ENCODE peak calls at places on chromosomes 7 and 10, in eight cellular contexts. R, C, N, X, Q, U, J and T are unnamed samples. For H3K27me3, the result is how much of the 10 kb centered on the place peaks cover.

GRCh38 chr10:126663328-126663727 is 7.2 kb downstream of the C10orf90 start:
- DNase-seq in R (peak), C (no peak), N (no peak), X (no peak), Q (peak), U (peak), J (peak), T (peak)

GRCh38 chr7:42476255-42476654 is 239.2 kb upstream of the GLI3 start:
- DNase-seq in R (no peak), C (no peak), N (no peak), X (no peak), Q (no peak), U (no peak), J (no peak), T (no peak)

GRCh38 chr7:47067215-47067614 is 514.7 kb downstream of the TNS3 start:
- DNase-seq in R (no peak), C (no peak), N (no peak), X (no peak), Q (no peak), U (no peak), J (no peak), T (no peak)

GRCh38 chr10:95245425-95246055 is 45.3 kb downstream of the PDLIM1 start:
- DNase-seq in R (no peak), C (no peak), N (no peak), X (no peak), Q (no peak), U (no peak), J (no peak), T (no peak)

GRCh38 chr10:96310359-96310669 is 6.1 kb downstream of the DNTT start:
- DNase-seq in R (no peak), C (no peak), N (no peak), X (no peak), Q (no peak), U (no peak), J (no peak), T (no peak)

GRCh38 chr7:101733713-101734475 is 83.5 kb upstream of the CUX1 start:
- DNase-seq in R (no peak), C (no peak), N (no peak), X (peak), Q (no peak), U (peak), J (peak), T (peak)

GRCh38 chr7:99244942-99245341 is 27.7 kb upstream of the MYH16 start:
- DNase-seq in R (no peak), C (no peak), N (no peak), X (no peak), Q (no peak), U (no peak), J (no peak), T (peak)

GRCh38 chr10:91418417-91418816 is 8.3 kb downstream of the HECTD2 start:
- DNase-seq in R (no peak), C (no peak), N (no peak), X (no peak), Q (no peak), U (no peak), J (no peak), T (no peak)

GRCh38 chr10:45547207-45547606 is 125.4 kb downstream of the ZFAND4 start:
- DNase-seq in R (no peak), C (no peak), N (no peak), X (no peak), Q (no peak), U (no peak), J (no peak), T (no peak)

GRCh38 chr10:61847087-61847486 is 54.4 kb upstream of the ARID5B start:
- DNase-seq in R (no peak), C (no peak), N (no peak), X (no peak), Q (no peak), U (no peak), J (no peak), T (no peak)

GRCh38 chr7:99000904-99001442 is 122.6 kb downstream of the TRRAP start:
- DNase-seq in R (no peak), C (no peak), N (no peak), X (no peak), Q (no peak), U (no peak), J (no peak), T (no peak)

GRCh38 chr7:155228459-155228845 is 69.2 kb upstream of the INSIG1 start:
- DNase-seq in R (no peak), C (no peak), N (peak), X (peak), Q (no peak), U (no peak), J (no peak), T (peak)

GRCh38 chr10:121098231-121098630 is 247.1 kb downstream of the WDR11 start:
- DNase-seq in R (no peak), C (no peak), N (no peak), X (no peak), Q (no peak), U (no peak), J (no peak), T (no peak)

GRCh38 chr10:24872790-24873182 is 79.6 kb downstream of the PRTFDC1 start:
- DNase-seq in R (no peak), C (no peak), N (no peak), X (no peak), Q (no peak), U (no peak), J (no peak), T (no peak)

GRCh38 chr10:4120454-4120853 is 335.4 kb upstream of the KLF6 start:
- DNase-seq in R (no peak), C (no peak), N (no peak), X (no peak), Q (no peak), U (no peak), J (no peak), T (no peak)

GRCh38 chr10:69360485-69361302 is 56.0 kb downstream of the TACR2 start:
- DNase-seq in R (no peak), C (no peak), N (peak), X (peak), Q (peak), U (peak), J (peak), T (peak)

GRCh38 chr10:116699783-116700150 is 42.6 kb downstream of the HSPA12A start:
- DNase-seq in R (no peak), C (no peak), N (no peak), X (no peak), Q (peak), U (no peak), J (peak), T (no peak)

GRCh38 chr10:129389194-129389593 is 77.8 kb upstream of the MGMT start:
- DNase-seq in R (no peak), C (no peak), N (no peak), X (no peak), Q (no peak), U (no peak), J (no peak), T (no peak)
- H3K27me3 ChIP-seq in R (under half), C (under half), N (under half), X (under half), Q (under half), U (under half), J (under half), T (under half)

DNA sequence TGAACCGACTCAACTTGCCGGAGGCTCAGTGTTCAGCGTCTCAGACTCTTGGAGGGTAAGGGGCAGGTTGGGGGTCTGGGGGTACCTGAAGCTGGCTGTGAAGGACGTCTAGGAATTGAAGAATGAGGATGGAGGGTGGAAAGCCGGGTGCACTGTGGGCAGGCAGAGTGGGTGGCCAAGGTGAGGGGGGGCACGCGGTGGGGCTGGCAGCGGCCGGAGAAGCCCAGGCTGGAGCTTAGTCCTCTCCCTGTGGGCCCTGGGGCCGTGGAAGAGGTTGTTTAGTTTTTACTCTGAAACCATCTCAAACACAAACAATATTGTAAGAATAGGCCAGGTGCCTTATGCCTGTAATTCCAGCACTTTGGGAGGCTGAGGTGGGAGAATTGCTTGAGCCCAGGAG is 83.4 kb downstream of the UNCX start:
- DNase-seq in R (no peak), C (no peak), N (no peak), X (peak), Q (peak), U (no peak), J (no peak), T (no peak)
- H3K27me3 ChIP-seq in R (under half), C (under half), N (under half), X (under half), Q (under half), U (under half), J (under half), T (under half)

GRCh38 chr10:71072146-71072819 is 140.1 kb upstream of the UNC5B start:
- DNase-seq in R (no peak), C (no peak), N (peak), X (peak), Q (no peak), U (no peak), J (no peak), T (no peak)
- H3K27me3 ChIP-seq in R (under half), C (under half), N (under half), X (under half), Q (under half), U (under half), J (under half), T (under half)

DNA sequence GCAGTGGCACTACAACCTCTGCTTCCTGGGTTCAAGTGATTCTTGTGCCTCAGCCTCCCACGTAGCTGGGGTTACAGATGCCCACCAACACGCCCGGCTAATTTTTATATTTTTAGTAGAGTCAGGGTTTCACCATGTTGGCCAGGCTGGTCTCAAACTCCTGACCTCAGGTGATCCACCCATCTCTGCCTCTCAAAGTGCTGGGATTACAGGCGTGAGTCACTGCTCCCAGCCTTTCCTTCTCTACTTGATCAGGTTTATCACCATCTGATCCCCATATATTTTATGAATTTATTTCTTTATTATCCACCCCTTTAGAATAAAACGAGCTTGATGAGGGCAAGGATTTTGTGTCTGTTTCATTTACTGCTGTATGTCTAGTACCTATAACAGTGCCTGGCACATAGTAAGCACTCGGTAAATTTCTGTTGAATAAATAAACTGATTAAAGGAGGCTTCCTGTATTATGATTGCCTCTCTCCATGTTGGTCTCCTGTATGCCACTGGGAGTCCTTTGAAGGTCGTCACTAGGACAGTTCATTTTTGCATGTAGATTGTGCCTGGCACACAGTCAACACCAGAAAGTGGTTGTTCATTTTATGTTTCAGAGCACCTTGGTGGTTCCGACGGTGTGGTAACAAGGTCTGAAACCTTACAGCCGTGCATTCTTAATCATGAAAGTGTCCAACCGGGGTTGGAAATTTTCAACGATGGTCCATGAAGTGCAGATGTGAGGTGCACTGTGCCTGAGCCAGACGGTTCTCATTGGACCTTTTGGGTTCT is 9.6 kb upstream of the EIF3A start:
- DNase-seq in R (peak), C (no peak), N (no peak), X (no peak), Q (peak), U (no peak), J (no peak), T (no peak)
- H3K27me3 ChIP-seq in R (under half), C (under half), N (under half), X (under half), Q (under half), U (under half), J (under half), T (under half)

GRCh38 chr10:72238392-72239175 is 22.5 kb upstream of the ASCC1 start:
- DNase-seq in R (no peak), C (no peak), N (peak), X (no peak), Q (no peak), U (peak), J (no peak), T (no peak)
- H3K27me3 ChIP-seq in R (under half), C (under half), N (under half), X (under half), Q (under half), U (under half), J (under half), T (under half)

DNA sequence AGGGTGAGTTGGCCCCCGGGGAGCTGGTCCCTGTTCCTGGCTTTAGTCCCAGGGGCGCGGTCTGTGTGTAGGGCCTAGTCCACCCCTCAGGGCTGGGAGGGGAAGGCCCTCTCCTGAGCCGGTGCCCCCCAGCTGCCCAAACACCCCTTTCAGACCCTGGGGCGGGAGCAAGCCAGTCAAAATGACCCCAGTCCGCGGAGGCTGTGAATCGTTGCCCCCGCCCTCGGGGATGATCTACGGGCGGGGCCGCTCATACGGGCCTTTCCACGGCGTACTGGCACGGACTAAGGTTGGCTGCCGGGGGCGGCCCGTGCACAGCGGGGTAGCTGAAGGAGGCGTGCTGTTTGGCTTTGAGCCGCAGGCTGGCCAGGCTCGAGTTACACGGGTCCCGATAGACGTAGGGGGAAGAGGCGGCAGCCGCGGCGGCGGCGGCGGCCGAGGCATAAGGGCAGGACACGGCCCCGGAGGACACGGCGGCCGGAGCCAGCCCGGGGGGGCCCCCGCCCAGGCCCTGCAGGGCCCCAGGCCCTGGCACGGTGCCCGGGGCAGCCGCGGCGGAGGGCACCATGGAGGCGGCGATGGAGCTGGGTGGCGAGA is 4.3 kb downstream of the ELOVL3 start:
- DNase-seq in R (no peak), C (no peak), N (peak), X (peak), Q (no peak), U (peak), J (peak), T (peak)
- H3K27me3 ChIP-seq in R (under half), C (under half), N (under half), X (under half), Q (half or more), U (under half), J (under half), T (under half)

DNA sequence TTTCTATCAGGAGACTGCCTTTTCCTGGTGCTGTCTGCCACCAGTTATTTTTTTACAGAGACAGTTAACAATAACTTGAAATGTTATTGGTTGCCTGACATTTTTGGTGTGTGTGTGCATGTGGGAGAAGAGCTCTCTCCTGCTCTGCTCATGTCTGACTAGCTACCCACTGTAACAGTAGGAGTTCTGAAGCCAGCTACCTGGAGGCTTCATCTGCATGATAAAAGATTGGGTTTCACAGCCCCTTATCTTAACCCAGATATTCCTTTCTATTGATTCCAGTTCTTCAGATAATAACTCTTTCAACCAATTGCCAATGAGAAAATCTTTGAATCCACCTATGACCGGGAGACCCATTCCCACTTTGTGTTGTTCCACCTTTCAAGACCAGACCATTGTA is 237.4 kb upstream of the PPP1R3A start:
- DNase-seq in R (no peak), C (no peak), N (no peak), X (no peak), Q (no peak), U (no peak), J (no peak), T (no peak)
- H3K27me3 ChIP-seq in R (under half), C (under half), N (under half), X (under half), Q (under half), U (under half), J (under half), T (under half)